ENCODE peak calls at places on chromosomes 12 and 14, in seven cellular contexts. N is psoas muscle, H is lower lobe of right lung, C is cardiac fibroblast, O is RWPE2, P is PC-9, A is AG10803. M is an unnamed sample.
A peak's percentile ranks its signal among the peaks of the same experiment; 100 is the strongest.

GRCh38 chr14:51081209-51081608 is 13.7 kb downstream of the TRIM9 start:
- DNase-seq in N (no peak), H (no peak), C (no peak), O (no peak), P (no peak), A (no peak), M (no peak)

GRCh38 chr12:106753526-106753925 is 21.0 kb upstream of the RIC8B start:
- DNase-seq in N (no peak), H (no peak), C (no peak), O (no peak), P (no peak), A (no peak), M (no peak)

GRCh38 chr12:3962661-3963483 is 89.7 kb upstream of the PARP11 start:
- DNase-seq in N (no peak), H (peak; percentile 53), C (no peak), O (no peak), P (no peak), A (no peak), M (no peak)

GRCh38 chr14:104235686-104236085 is 97.3 kb downstream of the KIF26A start:
- DNase-seq in N (no peak), H (no peak), C (no peak), O (no peak), P (no peak), A (no peak), M (no peak)

GRCh38 chr14:55249423-55249822 is 21.8 kb upstream of the FBXO34 start:
- DNase-seq in N (no peak), H (no peak), C (peak; percentile 45), O (no peak), P (no peak), A (peak; percentile 17), M (no peak)

GRCh38 chr14:96926006-96926405 is 128.8 kb downstream of the VRK1 start:
- DNase-seq in N (no peak), H (no peak), C (no peak), O (no peak), P (no peak), A (no peak), M (no peak)

GRCh38 chr12:77087427-77087826 is 22.1 kb upstream of the E2F7 start:
- DNase-seq in N (no peak), H (no peak), C (peak; percentile 71), O (no peak), P (no peak), A (peak; percentile 79), M (peak; percentile 96)

GRCh38 chr12:4272976-4273650 is 449 bp upstream of the CCND2 start:
- DNase-seq in N (no peak), H (no peak), C (no peak), O (no peak), P (no peak), A (no peak), M (no peak)

GRCh38 chr14:44531648-44532047 is 24.6 kb upstream of the FSCB start:
- DNase-seq in N (no peak), H (no peak), C (peak; percentile 5), O (no peak), P (no peak), A (no peak), M (no peak)

GRCh38 chr12:94263011-94263786 is 114.8 kb downstream of the PLXNC1 start:
- DNase-seq in N (no peak), H (no peak), C (no peak), O (no peak), P (no peak), A (no peak), M (no peak)

GRCh38 chr12:2679816-2680675 is 114.7 kb upstream of the FKBP4 start:
- DNase-seq in N (no peak), H (no peak), C (no peak), O (no peak), P (no peak), A (no peak), M (no peak)

GRCh38 chr12:50050410-50051280 is 6.8 kb upstream of the ASIC1 start:
- DNase-seq in N (peak; percentile 85), H (peak; percentile 75), C (peak; percentile 93), O (peak; percentile 36), P (no peak), A (peak; percentile 64), M (peak; percentile 12)

GRCh38 chr14:106187176-106187670 is 660.8 kb downstream of the TMEM121 start:
- DNase-seq in N (no peak), H (no peak), C (no peak), O (no peak), P (no peak), A (no peak), M (no peak)

GRCh38 chr12:53719649-53720048 is 7.6 kb downstream of the CALCOCO1 start:
- DNase-seq in N (no peak), H (no peak), C (no peak), O (no peak), P (no peak), A (no peak), M (no peak)

GRCh38 chr12:92185052-92185451 is 39.4 kb upstream of the BTG1 start:
- DNase-seq in N (no peak), H (no peak), C (no peak), O (no peak), P (no peak), A (no peak), M (no peak)

GRCh38 chr14:104093366-104094055 is 8.0 kb downstream of the ASPG start:
- DNase-seq in N (peak; percentile 46), H (peak; percentile 55), C (no peak), O (no peak), P (no peak), A (no peak), M (no peak)

GRCh38 chr12:109154485-109155438 is 38.4 kb downstream of the ACACB start:
- DNase-seq in N (peak; percentile 93), H (peak; percentile 87), C (peak; percentile 71), O (peak; percentile 87), P (peak; percentile 85), A (peak; percentile 61), M (peak; percentile 61)

GRCh38 chr12:22481557-22482104 is 62.7 kb downstream of the C2CD5 start:
- DNase-seq in N (no peak), H (no peak), C (no peak), O (no peak), P (no peak), A (no peak), M (no peak)

GRCh38 chr14:91392623-91393303 is 24.9 kb downstream of the CCDC88C start:
- DNase-seq in N (no peak), H (peak; percentile 59), C (no peak), O (no peak), P (no peak), A (no peak), M (no peak)

GRCh38 chr12:102567031-102567985 is 86.9 kb upstream of the IGF1 start:
- DNase-seq in N (no peak), H (no peak), C (peak; percentile 40), O (no peak), P (peak; percentile 47), A (peak; percentile 92), M (peak; percentile 69)

DNA sequence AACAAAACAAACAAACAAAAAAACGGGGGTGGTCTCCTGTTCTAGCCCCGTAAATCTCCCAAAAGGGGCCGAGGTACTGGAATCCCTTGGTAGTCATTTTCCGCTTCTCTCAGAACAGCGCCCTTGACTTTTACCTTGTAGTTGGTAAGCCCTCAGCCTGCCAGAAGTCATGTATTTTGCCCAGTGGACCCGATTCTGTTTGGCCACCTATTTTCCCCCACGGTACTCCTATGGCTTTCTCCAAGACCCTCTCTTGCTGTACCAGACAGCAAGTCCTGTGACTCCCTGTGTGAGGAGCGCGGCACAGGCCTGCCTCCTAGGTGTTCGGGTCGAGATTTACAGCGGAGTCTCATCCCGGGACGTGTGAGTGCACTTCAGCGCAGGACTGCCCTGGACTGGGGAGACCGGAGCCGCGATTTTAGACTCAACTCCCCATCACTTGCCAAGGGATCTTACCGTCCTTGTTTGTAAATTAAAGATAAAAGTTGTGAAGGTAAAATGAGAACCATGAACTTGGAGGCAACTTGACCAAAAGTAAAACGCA is 1.1 kb upstream of the MBD6 start:
- DNase-seq in N (peak; percentile 69), H (peak; percentile 63), C (peak; percentile 55), O (no peak), P (peak; percentile 12), A (peak; percentile 52), M (peak; percentile 58)
- TF ChIP-seq CTCF in N (no peak), H (no peak), C (no peak), O (no peak), P (no peak), A (no peak), M (no peak)

DNA sequence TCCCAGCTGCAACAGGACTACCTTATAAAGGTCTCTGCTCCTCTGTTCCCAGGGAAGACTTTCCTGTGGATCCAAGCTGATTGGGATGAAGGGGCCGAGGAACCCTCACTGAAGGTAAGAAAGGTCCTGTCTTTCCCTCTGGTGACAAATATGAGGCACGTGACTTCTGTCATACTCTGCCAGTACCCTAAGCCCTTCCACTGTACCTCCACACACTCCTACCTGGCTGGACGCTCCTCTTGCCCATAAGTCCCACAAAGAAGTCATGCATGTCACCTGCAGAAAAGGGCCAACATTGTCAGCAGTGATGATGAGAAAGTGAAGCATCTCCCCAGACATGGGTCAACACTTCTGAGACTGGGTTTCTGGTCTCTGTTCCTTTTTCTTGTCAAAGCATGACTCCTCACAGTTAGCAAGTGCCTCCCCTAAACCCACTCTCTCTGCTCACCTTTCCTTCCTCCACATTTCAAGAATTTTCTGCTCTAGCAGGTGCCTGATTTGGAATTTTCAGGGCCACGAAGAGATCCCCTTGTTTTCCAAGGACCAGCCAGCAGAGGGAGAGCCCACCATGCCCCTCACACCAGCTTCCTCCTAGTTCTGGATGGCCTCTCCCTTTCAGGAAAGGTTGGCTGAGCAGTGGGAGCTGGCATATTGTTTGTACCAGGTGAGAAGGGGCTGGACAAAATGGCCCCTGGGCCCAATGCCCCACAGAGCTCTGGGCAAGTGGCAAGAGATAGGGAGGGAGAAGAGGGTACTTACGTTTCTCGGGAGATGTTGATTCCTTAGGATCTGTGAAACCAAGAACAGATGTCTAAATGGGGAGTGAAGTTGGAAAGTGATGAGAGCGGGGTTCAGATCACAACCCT is 3.5 kb downstream of the TAC3 start:
- DNase-seq in N (no peak), H (no peak), C (no peak), O (no peak), P (no peak), A (no peak), M (no peak)
- H3K4me3 ChIP-seq in N (no peak overlapping the region), H (no peak overlapping the region), C (no peak overlapping the region), O (no peak overlapping the region), P (no peak overlapping the region), A (no peak overlapping the region), M (no peak overlapping the region)

GRCh38 chr12:55446334-55446733 is 2.5 kb downstream of the OR6C2 start:
- DNase-seq in N (no peak), H (no peak), C (no peak), O (no peak), P (no peak), A (no peak), M (no peak)
- TF ChIP-seq CTCF in N (no peak), H (no peak), C (no peak), O (no peak), P (no peak), A (no peak), M (no peak)

DNA sequence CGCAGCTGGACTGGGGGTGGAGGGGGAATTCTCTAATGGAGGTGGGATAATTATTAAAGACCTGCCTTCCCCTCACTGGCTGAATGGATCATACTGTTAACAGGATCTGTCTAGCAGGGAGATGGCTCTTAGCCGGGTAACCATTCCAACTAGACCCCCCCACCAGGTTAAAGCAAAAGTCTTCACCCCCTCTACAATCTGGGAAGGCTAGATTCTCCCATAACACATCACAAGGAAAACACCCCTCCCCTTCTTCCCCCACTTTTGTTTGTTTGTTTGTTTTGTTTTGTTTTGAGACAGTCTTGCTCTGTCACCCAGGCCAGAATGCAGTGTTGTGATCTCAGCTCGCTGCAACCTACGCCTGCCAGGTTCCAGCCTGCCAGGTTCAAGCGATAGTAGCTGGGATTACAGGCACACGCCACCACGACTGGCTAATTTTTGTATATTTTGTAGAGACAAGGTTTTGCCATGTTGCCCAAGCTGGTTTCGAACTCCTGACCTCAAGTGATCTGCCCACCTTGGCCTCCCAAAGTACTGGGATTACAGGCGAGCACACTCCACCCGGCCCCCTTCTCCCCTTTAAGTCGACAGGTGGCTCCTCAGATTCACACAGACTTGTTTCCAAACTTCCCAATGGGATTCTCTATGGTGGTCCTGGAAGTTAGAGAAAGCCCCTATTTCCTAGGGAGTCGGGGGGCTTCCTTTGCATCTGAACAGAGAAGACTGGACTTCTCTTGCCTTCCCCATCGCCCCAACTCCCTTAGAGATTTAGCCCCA is 3.5 kb upstream of the BAZ2A start:
- DNase-seq in N (no peak), H (no peak), C (no peak), O (no peak), P (no peak), A (no peak), M (no peak)
- H3K4me3 ChIP-seq in N (peak overlapping the region; percentile 77), H (peak overlapping the region; percentile 92), C (peak overlapping the region; percentile 83), O (peak overlapping the region; percentile 76), P (peak overlapping the region; percentile 91), A (peak overlapping the region; percentile 94), M (peak overlapping the region; percentile 81)